ENCODE peak calls at places on chromosomes 2 and 18, in four cellular contexts. Y is nephron progenitor cell, V is fibroblast of mammary gland, N is AG09319. P is an unnamed sample.

GRCh38 chr2:79083846-79084376 is 3.9 kb downstream of the REG1B start:
- DNase-seq in V (no peak), Y (no peak), N (no peak), P (no peak)

GRCh38 chr18:5895886-5896740 is 791 bp upstream of the TMEM200C start:
- DNase-seq in V (no peak), Y (peak; percentile 76), N (no peak), P (no peak)

GRCh38 chr2:61538920-61539559 is 884 bp upstream of the XPO1 start:
- DNase-seq in Y (no peak), N (no peak), V (peak; percentile 59), P (no peak)

GRCh38 chr18:37084912-37085311 is 256.0 kb downstream of the KIAA1328 start:
- DNase-seq in Y (no peak), V (no peak), N (no peak), P (no peak)

GRCh38 chr18:79576686-79577351 is 102.8 kb upstream of the CTDP1 start:
- DNase-seq in N (no peak), V (no peak), Y (no peak), P (no peak)

GRCh38 chr2:31251851-31252250 is 17.9 kb downstream of the EHD3 start:
- DNase-seq in Y (no peak), N (no peak), V (no peak), P (no peak)

GRCh38 chr2:165791811-165792454 is 2.1 kb downstream of the GALNT3 start:
- DNase-seq in Y (no peak), N (no peak), V (no peak), P (no peak)

GRCh38 chr2:212007972-212008371 is 530.6 kb downstream of the ERBB4 start:
- DNase-seq in N (no peak), V (no peak), Y (no peak), P (no peak)

GRCh38 chr2:104733544-104733943 is 120.4 kb upstream of the POU3F3 start:
- DNase-seq in Y (no peak), N (no peak), V (no peak), P (no peak)

GRCh38 chr2:239953418-239954061 is 71.6 kb downstream of the NDUFA10 start:
- DNase-seq in V (no peak), Y (no peak), N (no peak), P (no peak)

GRCh38 chr2:217650716-217651360 is 352.0 kb downstream of the TNS1 start:
- DNase-seq in N (peak; percentile 19), V (peak; percentile 68), Y (peak; percentile 53), P (peak; percentile 22)